ENCODE peak calls at places on chromosomes 5 and 9, in five cellular contexts. L is stomach; O is AG04449; I is psoas muscle; R is CD8-positive, alpha-beta T cell. T is an unnamed sample.

GRCh38 chr9:110066929-110067716 is 140.8 kb downstream of the C9orf152 start:
- DNase-seq in R (no peak), I (no peak), O (no peak), L (no peak), T (no peak)

GRCh38 chr9:4430492-4431261 is 59.6 kb upstream of the SLC1A1 start:
- DNase-seq in R (no peak), O (no peak), I (no peak), L (no peak), T (no peak)

GRCh38 chr9:18478517-18479361 is 4.8 kb downstream of the ADAMTSL1 start:
- DNase-seq in R (no peak), L (no peak), O (peak), I (no peak), T (no peak)

GRCh38 chr9:92669527-92669889 is 423 bp downstream of the IPPK start:
- DNase-seq in O (no peak), L (peak), R (no peak), I (peak), T (no peak)

GRCh38 chr5:16867585-16867953 is 68.5 kb downstream of the MYO10 start:
- DNase-seq in I (no peak), R (no peak), O (no peak), L (no peak), T (no peak)

GRCh38 chr5:139295692-139296091 is 2.2 kb downstream of the MATR3 start:
- DNase-seq in R (no peak), I (no peak), L (no peak), O (no peak), T (no peak)

GRCh38 chr9:84947412-84947972 is 278.0 kb downstream of the NTRK2 start:
- DNase-seq in R (no peak), L (no peak), O (no peak), I (no peak), T (no peak)

GRCh38 chr5:624118-624950 is 12.2 kb downstream of the CEP72 start:
- DNase-seq in I (no peak), O (no peak), R (no peak), L (no peak), T (peak)

GRCh38 chr5:38780316-38780715 is 65.5 kb upstream of the OSMR start:
- DNase-seq in O (no peak), I (no peak), R (no peak), L (no peak), T (no peak)

GRCh38 chr5:398475-399295 is 44.3 kb upstream of the EXOC3 start:
- DNase-seq in R (no peak), O (no peak), I (no peak), L (peak), T (no peak)

GRCh38 chr5:151740336-151740942 is 18.0 kb downstream of the ATOX1 start:
- DNase-seq in R (peak), L (peak), O (peak), I (peak), T (peak)

GRCh38 chr5:122870219-122870856 is 24.9 kb downstream of the SNX24 start:
- DNase-seq in R (no peak), O (no peak), L (no peak), I (no peak), T (no peak)

GRCh38 chr5:139382371-139382770 is 726 bp downstream of the SLC23A1 start:
- DNase-seq in L (no peak), I (no peak), R (no peak), O (no peak), T (no peak)

GRCh38 chr5:159752622-159753275 is 163.5 kb upstream of the ADRA1B start:
- DNase-seq in R (no peak), O (no peak), L (no peak), I (no peak), T (no peak)

GRCh38 chr9:37892063-37892462 is 11.9 kb downstream of the SLC25A51 start:
- DNase-seq in O (no peak), I (no peak), L (no peak), R (no peak), T (no peak)
- TF ChIP-seq CTCF in O (no peak), I (no peak), L (no peak), R (no peak), T (no peak)

DNA sequence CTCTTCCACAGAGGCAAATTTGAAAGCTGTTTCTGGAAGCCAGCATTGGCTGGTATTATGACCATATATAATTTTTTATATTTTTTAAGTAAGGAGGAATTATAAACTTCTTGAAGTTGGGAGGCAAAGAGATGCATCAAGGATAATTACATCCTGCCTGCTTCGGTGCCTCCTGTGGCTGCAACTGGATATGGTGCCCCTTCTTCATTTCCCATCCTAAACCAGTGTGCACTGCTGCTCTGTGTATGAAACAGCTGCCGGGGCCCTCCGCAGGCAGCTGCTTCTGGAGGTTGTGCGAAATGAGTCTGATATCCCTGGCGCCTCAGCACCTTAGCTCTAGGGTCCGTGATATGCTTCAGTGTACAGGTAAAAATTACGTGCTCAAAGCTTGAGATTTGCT is 304.2 kb downstream of the ENC1 start:
- DNase-seq in I (no peak), O (no peak), L (no peak), R (no peak), T (no peak)
- TF ChIP-seq CTCF in I (no peak), O (no peak), L (no peak), R (no peak), T (no peak)

GRCh38 chr5:76641514-76642120 is 18.4 kb upstream of the F2RL2 start:
- DNase-seq in O (no peak), L (peak), R (peak), I (peak), T (no peak)
- TF ChIP-seq CTCF in O (peak), L (no peak), R (peak), I (peak), T (peak)

GRCh38 chr5:171703116-171703515 is 82.5 kb upstream of the SMIM23 start:
- DNase-seq in O (no peak), L (no peak), I (no peak), R (no peak), T (no peak)

GRCh38 chr5:171701138-171701537 is 84.5 kb upstream of the SMIM23 start:
- DNase-seq in L (no peak), I (no peak), R (no peak), O (no peak), T (no peak)

GRCh38 chr5:171700331-171700935 is 85.2 kb upstream of the SMIM23 start:
- DNase-seq in O (no peak), I (no peak), L (no peak), R (no peak), T (no peak)

GRCh38 chr5:171705036-171705435 is 80.6 kb upstream of the SMIM23 start:
- DNase-seq in O (no peak), R (no peak), L (no peak), I (no peak), T (no peak)

GRCh38 chr5:171702391-171702790 is 83.2 kb upstream of the SMIM23 start:
- DNase-seq in I (no peak), L (no peak), R (no peak), O (no peak), T (no peak)
- TF ChIP-seq CTCF in I (no peak), L (no peak), R (no peak), O (no peak), T (no peak)